ENCODE peak calls at places on chromosomes 12 and 14, in four cellular contexts. F, J, S and P are unnamed samples.
A peak's percentile ranks its signal among the peaks of the same experiment; 100 is the strongest.

GRCh38 chr12:34296143-34297041 is 274.1 kb downstream of the ALG10 start:
- DNase-seq in F (no peak), J (no peak), S (no peak), P (no peak)

GRCh38 chr12:50174971-50175715 is 8.0 kb upstream of the CERS5 start:
- DNase-seq in F (peak; percentile 52), J (peak; percentile 85), S (no peak), P (no peak)

GRCh38 chr12:29146201-29146600 is 2.9 kb upstream of the FAR2 start:
- DNase-seq in F (no peak), J (no peak), S (no peak), P (no peak)

GRCh38 chr14:104941508-104942365 is 17.1 kb downstream of the PLD4 start:
- DNase-seq in F (no peak), J (no peak), S (no peak), P (no peak)

GRCh38 chr14:34063470-34064164 is 112.7 kb upstream of the EGLN3 start:
- DNase-seq in F (peak; percentile 53), J (no peak), S (no peak), P (no peak)

GRCh38 chr14:63650336-63650952 is 8.8 kb upstream of the WDR89 start:
- DNase-seq in F (no peak), J (peak; percentile 42), S (no peak), P (no peak)

GRCh38 chr12:16613199-16613598 is 7.2 kb upstream of the LMO3 start:
- DNase-seq in F (no peak), J (peak; percentile 15), S (no peak), P (no peak)

GRCh38 chr12:25368542-25368941 is 117.8 kb upstream of the KRAS start:
- DNase-seq in F (no peak), J (no peak), S (no peak), P (no peak)

GRCh38 chr14:70707138-70708038 is 65.7 kb downstream of the TTC9 start:
- DNase-seq in F (no peak), J (peak; percentile 41), S (no peak), P (peak; percentile 40)

GRCh38 chr12:1821805-1822204 is 1.4 kb downstream of the LRTM2 start:
- DNase-seq in F (no peak), J (no peak), S (no peak), P (no peak)

GRCh38 chr14:96126339-96126770 is 78.3 kb upstream of the BDKRB2 start:
- DNase-seq in F (no peak), J (peak; percentile 33), S (no peak), P (no peak)

GRCh38 chr12:49842519-49843352 is at the start of gene BCDIN3D:
- DNase-seq in F (peak; percentile 78), J (peak; percentile 91), S (peak; percentile 95), P (peak; percentile 89)

GRCh38 chr14:73788871-73789590 is 62.6 kb upstream of the PTGR2 start:
- DNase-seq in F (no peak), J (no peak), S (no peak), P (no peak)

GRCh38 chr12:20832911-20833310 is 22.4 kb downstream of the SLCO1B3 start:
- DNase-seq in F (no peak), J (no peak), S (no peak), P (no peak)

GRCh38 chr12:63228853-63229252 is 77.9 kb upstream of the AVPR1A start:
- DNase-seq in F (no peak), J (no peak), S (no peak), P (no peak)

GRCh38 chr12:64779349-64779974 is 20.3 kb upstream of the GNS start:
- DNase-seq in F (no peak), J (no peak), S (no peak), P (no peak)

GRCh38 chr14:64584185-64584584 is 34.4 kb downstream of the PPP1R36 start:
- DNase-seq in F (no peak), J (no peak), S (no peak), P (no peak)

GRCh38 chr12:45477526-45477925 is 252.0 kb upstream of the ARID2 start:
- DNase-seq in F (no peak), J (no peak), S (no peak), P (no peak)

GRCh38 chr12:8697120-8697475 is 693 bp upstream of the RIMKLB start:
- DNase-seq in F (no peak), J (peak; percentile 27), S (no peak), P (no peak)

GRCh38 chr14:54778618-54779017 is 124.0 kb downstream of the GCH1 start:
- DNase-seq in F (no peak), J (no peak), S (no peak), P (no peak)

GRCh38 chr12:122437656-122438121 is 15.2 kb upstream of the CLIP1 start:
- DNase-seq in F (no peak), J (peak; percentile 84), S (peak; percentile 30), P (peak; percentile 48)

GRCh38 chr14:70698288-70698687 is 56.6 kb downstream of the TTC9 start:
- DNase-seq in F (peak; percentile 21), J (peak; percentile 19), S (peak; percentile 43), P (no peak)

GRCh38 chr12:89328483-89329030 is 23.7 kb downstream of the DUSP6 start:
- DNase-seq in F (no peak), J (no peak), S (no peak), P (no peak)

GRCh38 chr12:91377456-91377855 is 194.8 kb upstream of the DCN start:
- DNase-seq in F (no peak), J (no peak), S (no peak), P (no peak)

GRCh38 chr14:68466491-68466977 is 326.3 kb downstream of the ZFP36L1 start:
- DNase-seq in F (peak; percentile 84), J (peak; percentile 92), S (no peak), P (no peak)

GRCh38 chr14:64612021-64612380 is 62.2 kb downstream of the PPP1R36 start:
- DNase-seq in F (peak; percentile 47), J (peak; percentile 85), S (no peak), P (no peak)

GRCh38 chr14:35821546-35822411 is 4.4 kb upstream of the BRMS1L start:
- DNase-seq in F (peak; percentile 50), J (peak; percentile 45), S (no peak), P (no peak)

GRCh38 chr14:23432102-23432925 is 3.1 kb downstream of the MYH7 start:
- DNase-seq in F (no peak), J (no peak), S (no peak), P (no peak)

GRCh38 chr12:3214508-3215365 is 137.6 kb downstream of the TSPAN9 start:
- DNase-seq in F (no peak), J (no peak), S (no peak), P (no peak)
- H3K4me1 ChIP-seq in F (no peaks in the 10 kb centered on the region), J (peaks cover 21% of the 10 kb centered on the region), S (peaks cover 10% of the 10 kb centered on the region), P (peaks cover 10% of the 10 kb centered on the region)

GRCh38 chr12:124992874-124993567 is 424 bp upstream of the BRI3BP start:
- DNase-seq in F (peak; percentile 86), J (peak; percentile 24), S (peak; percentile 87), P (no peak)
- TF ChIP-seq CTCF in F (peak; percentile 45), J (no peak), S (peak; percentile 37), P (no peak)

DNA sequence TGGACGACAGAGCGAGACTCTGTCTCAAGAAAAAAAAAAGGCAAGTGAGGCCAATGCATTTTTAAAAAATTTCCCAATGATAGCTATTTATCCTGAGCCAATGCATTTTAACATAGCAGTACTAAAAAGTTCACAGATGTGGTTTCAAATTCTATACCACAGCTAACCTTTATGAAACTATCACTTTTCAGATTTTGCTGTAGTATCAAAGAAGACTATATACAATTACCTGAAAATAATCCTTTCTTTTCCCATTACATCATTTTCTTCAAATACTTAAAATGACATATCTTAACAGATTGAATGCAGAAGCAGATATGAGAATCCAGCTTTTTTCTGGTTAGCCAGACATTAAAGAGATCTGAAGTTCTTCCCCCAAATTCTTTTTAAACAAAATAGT is 13.2 kb downstream of the ATF7 start:
- DNase-seq in F (no peak), J (no peak), S (no peak), P (no peak)
- H3K27ac ChIP-seq in F (no peak overlapping the region), J (no peak overlapping the region), S (no peak overlapping the region), P (no peak overlapping the region)

GRCh38 chr14:89231426-89232113 is 185.5 kb downstream of the FOXN3 start:
- DNase-seq in F (no peak), J (no peak), S (no peak), P (no peak)

GRCh38 chr14:89225607-89226006 is 191.4 kb downstream of the FOXN3 start:
- DNase-seq in F (no peak), J (no peak), S (no peak), P (no peak)

GRCh38 chr14:89226789-89227489 is 190.1 kb downstream of the FOXN3 start:
- DNase-seq in F (no peak), J (no peak), S (no peak), P (no peak)

GRCh38 chr14:89228921-89229639 is 188.0 kb downstream of the FOXN3 start:
- DNase-seq in F (no peak), J (no peak), S (no peak), P (no peak)

DNA sequence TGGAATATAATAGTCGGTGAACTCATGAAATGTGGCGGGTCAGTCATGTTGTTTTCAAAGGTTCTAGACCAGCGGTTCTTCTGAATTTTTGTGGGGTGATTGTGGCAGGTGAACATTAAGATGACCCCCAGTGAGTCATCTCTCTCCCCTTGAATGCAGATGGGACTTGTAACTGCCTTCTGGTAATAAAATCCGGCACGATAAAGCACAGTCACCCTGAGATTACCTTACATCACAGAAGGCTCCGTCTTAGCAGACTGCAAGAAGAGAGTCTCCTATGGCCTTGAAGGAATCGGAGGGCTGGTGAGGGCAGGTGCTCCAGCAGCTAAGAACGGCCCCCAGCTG is 189.6 kb downstream of the FOXN3 start:
- DNase-seq in F (no peak), J (no peak), S (no peak), P (no peak)
- H3K4me1 ChIP-seq in F (no peaks in the 10 kb centered on the region), J (peaks cover 5% of the 10 kb centered on the region), S (peaks cover 4% of the 10 kb centered on the region), P (peaks cover 13% of the 10 kb centered on the region)

DNA sequence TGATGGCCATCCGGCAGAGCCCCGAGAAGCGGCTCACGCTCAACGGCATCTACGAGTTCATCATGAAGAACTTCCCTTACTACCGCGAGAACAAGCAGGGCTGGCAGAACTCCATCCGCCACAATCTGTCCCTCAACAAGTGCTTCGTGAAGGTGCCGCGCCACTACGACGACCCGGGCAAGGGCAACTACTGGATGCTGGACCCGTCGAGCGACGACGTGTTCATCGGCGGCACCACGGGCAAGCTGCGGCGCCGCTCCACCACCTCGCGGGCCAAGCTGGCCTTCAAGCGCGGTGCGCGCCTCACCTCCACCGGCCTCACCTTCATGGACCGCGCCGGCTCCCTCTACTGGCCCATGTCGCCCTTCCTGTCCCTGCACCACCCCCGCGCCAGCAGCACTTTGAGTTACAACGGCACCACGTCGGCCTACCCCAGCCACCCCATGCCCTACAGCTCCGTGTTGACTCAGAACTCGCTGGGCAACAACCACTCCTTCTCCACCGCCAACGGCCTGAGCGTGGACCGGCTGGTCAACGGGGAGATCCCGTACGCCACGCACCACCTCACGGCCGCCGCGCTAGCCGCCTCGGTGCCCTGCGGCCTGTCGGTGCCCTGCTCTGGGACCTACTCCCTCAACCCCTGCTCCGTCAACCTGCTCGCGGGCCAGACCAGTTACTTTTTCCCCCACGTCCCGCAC is 1.4 kb downstream of the FOXG1 start:
- DNase-seq in F (no peak), J (no peak), S (no peak), P (no peak)
- TF ChIP-seq CTCF in F (no peak), J (no peak), S (no peak), P (no peak)